ENCODE peak calls at places on chromosomes 3 and 15, in six cellular contexts. K is activated CD4-positive, CD25-positive, alpha-beta regulatory T cell treated with anti-CD3 and anti-CD28 coated beads, Interleukin-2, amount 50 U/mL, for 72 hours; Z is HEK293T; I is Daoy; M is retina; S is naive thymus-derived CD8-positive, alpha-beta T cell. L is an unnamed sample.

GRCh38 chr15:78906310-78906608 is 33.6 kb downstream of the MORF4L1 start:
- DNase-seq in K (no peak), M (no peak), Z (no peak), I (peak; percentile 68), S (no peak), L (no peak)

GRCh38 chr15:41153733-41154132 is 37.7 kb upstream of the INO80 start:
- DNase-seq in S (no peak), K (no peak), I (no peak), Z (no peak), M (no peak), L (no peak)

GRCh38 chr3:23900744-23901143 is 16.0 kb downstream of the NKIRAS1 start:
- DNase-seq in S (no peak), K (no peak), I (no peak), M (no peak), Z (no peak), L (no peak)

GRCh38 chr3:52596658-52597265 is 60.4 kb downstream of the UQCC5 start:
- DNase-seq in I (no peak), K (no peak), M (no peak), S (no peak), Z (no peak), L (no peak)

GRCh38 chr15:86685263-86685662 is 605.6 kb downstream of the AGBL1 start:
- DNase-seq in Z (no peak), M (no peak), I (no peak), K (no peak), S (no peak), L (no peak)

GRCh38 chr3:133996251-133996661 is 33.5 kb downstream of the SLCO2A1 start:
- DNase-seq in S (no peak), Z (no peak), M (peak; percentile 56), K (no peak), I (no peak), L (no peak)

GRCh38 chr3:73502609-73503560 is 121.9 kb downstream of the PDZRN3 start:
- DNase-seq in S (peak; percentile 43), Z (peak; percentile 70), K (peak; percentile 43), M (peak; percentile 68), I (peak; percentile 56), L (no peak)

GRCh38 chr3:64267774-64268604 is 42.7 kb upstream of the PRICKLE2 start:
- DNase-seq in Z (peak; percentile 25), K (no peak), M (peak; percentile 63), S (no peak), I (peak; percentile 59), L (no peak)

GRCh38 chr3:135930243-135930642 is 35.3 kb upstream of the PPP2R3A start:
- DNase-seq in K (no peak), I (no peak), Z (no peak), M (no peak), S (no peak), L (no peak)

GRCh38 chr3:125593991-125594574 is 1.2 kb downstream of the OSBPL11 start:
- DNase-seq in M (no peak), Z (no peak), K (no peak), S (no peak), I (no peak), L (no peak)

L was measured in CMK.